ENCODE peak calls at places on chromosomes 11 and 22, in ten cellular contexts. T is GM23338, C is lower lobe of right lung, S is neuronal stem cell, F is HCT116, B is right lobe of liver, L is left ventricle myocardium inferior, D is OCI-LY7, X is SJSA1, Q is neural progenitor cell. J is an unnamed sample. For H3K4me1, the result is how much of the 10 kb centered on the place peaks cover.

GRCh38 chr11:45045692-45046471 is 95.2 kb upstream of the TP53I11 start:
- DNase-seq in T (no peak), C (peak), S (no peak), F (peak), B (peak), L (peak), D (no peak), X (no peak), Q (no peak), J (peak)

GRCh38 chr11:130548491-130548833 is 100.0 kb downstream of the ADAMTS15 start:
- DNase-seq in T (no peak), C (no peak), S (no peak), F (no peak), B (no peak), L (no peak), D (no peak), X (no peak), Q (no peak), J (no peak)

GRCh38 chr11:128714121-128714520 is 20.2 kb downstream of the FLI1 start:
- DNase-seq in T (no peak), C (no peak), S (no peak), F (no peak), B (no peak), L (no peak), D (no peak), X (no peak), Q (no peak), J (no peak)

GRCh38 chr11:70270877-70271634 is 566 bp downstream of the PPFIA1 start:
- DNase-seq in T (peak), C (peak), S (peak), F (no peak), B (peak), L (peak), D (peak), X (peak), Q (peak), J (peak)

GRCh38 chr11:15819679-15820286 is 536.6 kb downstream of the SOX6 start:
- DNase-seq in T (peak), C (peak), S (no peak), F (peak), B (peak), L (peak), D (peak), X (peak), Q (peak), J (peak)

GRCh38 chr11:16468735-16469446 is 112.5 kb upstream of the SOX6 start:
- DNase-seq in T (no peak), C (no peak), S (no peak), F (no peak), B (no peak), L (no peak), D (no peak), X (no peak), Q (no peak), J (no peak)

GRCh38 chr11:83102806-83103205 is 31.1 kb upstream of the RAB30 start:
- DNase-seq in T (no peak), C (no peak), S (no peak), F (no peak), B (no peak), L (no peak), D (no peak), X (no peak), Q (no peak), J (no peak)

GRCh38 chr11:62352355-62353336 is 15.4 kb downstream of the ASRGL1 start:
- DNase-seq in T (no peak), C (no peak), S (no peak), F (no peak), B (no peak), L (no peak), D (no peak), X (no peak), Q (no peak), J (no peak)

GRCh38 chr22:46594947-46595298 is 25.3 kb upstream of the GRAMD4 start:
- DNase-seq in T (no peak), C (no peak), S (no peak), F (no peak), B (peak), L (no peak), D (no peak), X (no peak), Q (peak), J (no peak)

GRCh38 chr11:113262594-113262993 is 51.8 kb upstream of the TTC12 start:
- DNase-seq in T (no peak), C (no peak), S (no peak), F (no peak), B (no peak), L (no peak), D (no peak), X (no peak), Q (no peak), J (no peak)

GRCh38 chr11:2542406-2542805 is 97.6 kb downstream of the KCNQ1 start:
- DNase-seq in T (no peak), C (no peak), S (no peak), F (no peak), B (peak), L (no peak), D (no peak), X (no peak), Q (no peak), J (no peak)

GRCh38 chr22:46401370-46401769 is 65.9 kb downstream of the TRMU start:
- DNase-seq in T (no peak), C (no peak), S (no peak), F (no peak), B (no peak), L (no peak), D (peak), X (no peak), Q (no peak), J (peak)

GRCh38 chr22:37240240-37240940 is 3.7 kb downstream of the RAC2 start:
- DNase-seq in T (no peak), C (peak), S (no peak), F (no peak), B (peak), L (no peak), D (no peak), X (no peak), Q (no peak), J (no peak)

GRCh38 chr22:37234736-37235711 is 9.0 kb downstream of the RAC2 start:
- DNase-seq in T (no peak), C (peak), S (no peak), F (no peak), B (peak), L (no peak), D (peak), X (no peak), Q (no peak), J (no peak)

GRCh38 chr22:37239336-37240239 is 4.5 kb downstream of the RAC2 start:
- DNase-seq in T (no peak), C (peak), S (no peak), F (no peak), B (no peak), L (no peak), D (no peak), X (no peak), Q (no peak), J (no peak)

GRCh38 chr22:37235897-37236607 is 8.0 kb downstream of the RAC2 start:
- DNase-seq in T (no peak), C (peak), S (no peak), F (no peak), B (peak), L (no peak), D (no peak), X (no peak), Q (no peak), J (no peak)

DNA sequence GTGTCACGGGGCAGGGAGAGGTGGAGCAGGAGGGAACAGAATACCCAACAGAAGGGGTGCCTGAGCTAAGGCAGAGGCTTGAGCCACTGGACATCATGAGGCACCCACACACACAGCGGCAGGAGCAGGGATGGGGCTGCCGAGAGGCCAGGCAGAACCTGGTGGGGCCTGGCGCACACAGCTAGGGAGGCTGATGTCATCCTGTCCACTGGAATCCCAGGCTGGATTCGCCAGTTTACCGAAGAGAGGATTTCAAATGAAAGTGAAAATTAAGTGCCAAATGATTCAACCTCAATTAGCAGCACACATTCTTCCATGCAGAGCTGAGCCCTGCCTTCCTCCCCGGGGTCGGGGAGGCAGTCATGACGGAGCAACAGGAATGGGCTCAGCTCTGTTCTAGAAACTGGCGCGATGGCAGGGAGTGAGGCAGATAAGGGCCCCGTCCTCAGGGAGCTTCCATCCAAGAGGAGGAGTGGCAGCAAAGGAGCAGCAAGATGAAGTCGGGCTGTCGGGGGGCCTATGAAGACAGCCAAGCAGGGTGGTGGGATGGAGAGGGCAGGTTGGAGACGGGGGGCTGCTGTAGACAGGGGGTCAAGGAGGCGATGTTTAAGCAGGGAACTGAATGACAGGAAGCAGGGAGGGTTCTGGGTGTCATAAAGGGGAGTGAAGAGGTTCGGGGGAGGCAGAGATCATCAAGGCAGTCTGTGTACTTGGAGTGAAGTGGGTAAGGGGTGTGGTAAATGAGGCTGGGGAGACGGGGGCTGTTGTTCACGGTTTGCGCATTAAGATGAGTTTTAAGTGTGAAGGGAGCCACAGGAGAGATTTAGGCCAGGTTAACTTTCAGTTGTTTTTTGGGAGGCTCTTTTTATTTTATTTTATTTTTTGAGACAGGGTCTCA is 6.4 kb downstream of the RAC2 start:
- DNase-seq in T (no peak), C (peak), S (no peak), F (no peak), B (peak), L (no peak), D (no peak), X (no peak), Q (no peak), J (no peak)
- H3K4me1 ChIP-seq in T (under half), C (under half), S (under half), F (under half), B (under half), L (under half), D (half or more), X (under half), Q (under half), J (under half)

DNA sequence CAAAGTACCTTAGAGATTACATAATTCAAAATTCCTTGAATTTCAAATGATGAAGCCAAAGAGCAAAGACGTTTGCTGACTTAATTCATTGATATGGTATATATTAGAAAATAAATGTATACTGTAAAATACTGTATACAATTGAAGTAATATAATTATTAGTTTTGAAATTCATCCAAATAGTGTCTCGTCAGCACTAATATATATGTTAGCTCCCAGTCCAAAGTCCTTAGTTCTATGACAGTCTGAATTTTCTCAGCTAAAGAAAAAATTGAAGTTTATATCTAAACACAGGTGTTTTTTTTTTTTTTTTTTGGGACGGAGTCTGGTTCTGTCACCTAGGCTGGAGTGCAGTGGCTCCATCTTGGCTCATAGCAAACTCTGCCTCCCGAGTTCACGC is 431.3 kb downstream of the CNTN5 start:
- DNase-seq in T (no peak), C (no peak), S (no peak), F (no peak), B (no peak), L (no peak), D (no peak), X (no peak), Q (no peak), J (no peak)
- H3K27ac ChIP-seq in T (no peak), C (no peak), S (no peak), F (no peak), B (no peak), L (no peak), D (no peak), X (no peak), Q (no peak), J (no peak)

GRCh38 chr22:41284465-41284864 is 1.5 kb downstream of the RANGAP1 start:
- DNase-seq in T (no peak), C (no peak), S (no peak), F (no peak), B (peak), L (no peak), D (no peak), X (no peak), Q (no peak), J (no peak)

GRCh38 chr22:41285441-41285819 is 557 bp downstream of the RANGAP1 start:
- DNase-seq in T (peak), C (peak), S (peak), F (peak), B (peak), L (peak), D (peak), X (peak), Q (peak), J (peak)

GRCh38 chr22:41286639-41287091 is 678 bp upstream of the RANGAP1 start:
- DNase-seq in T (no peak), C (no peak), S (no peak), F (no peak), B (peak), L (no peak), D (peak), X (no peak), Q (no peak), J (no peak)

GRCh38 chr22:41288245-41288946 is 2.4 kb upstream of the RANGAP1 start:
- DNase-seq in T (peak), C (no peak), S (no peak), F (peak), B (peak), L (no peak), D (no peak), X (peak), Q (no peak), J (no peak)

DNA sequence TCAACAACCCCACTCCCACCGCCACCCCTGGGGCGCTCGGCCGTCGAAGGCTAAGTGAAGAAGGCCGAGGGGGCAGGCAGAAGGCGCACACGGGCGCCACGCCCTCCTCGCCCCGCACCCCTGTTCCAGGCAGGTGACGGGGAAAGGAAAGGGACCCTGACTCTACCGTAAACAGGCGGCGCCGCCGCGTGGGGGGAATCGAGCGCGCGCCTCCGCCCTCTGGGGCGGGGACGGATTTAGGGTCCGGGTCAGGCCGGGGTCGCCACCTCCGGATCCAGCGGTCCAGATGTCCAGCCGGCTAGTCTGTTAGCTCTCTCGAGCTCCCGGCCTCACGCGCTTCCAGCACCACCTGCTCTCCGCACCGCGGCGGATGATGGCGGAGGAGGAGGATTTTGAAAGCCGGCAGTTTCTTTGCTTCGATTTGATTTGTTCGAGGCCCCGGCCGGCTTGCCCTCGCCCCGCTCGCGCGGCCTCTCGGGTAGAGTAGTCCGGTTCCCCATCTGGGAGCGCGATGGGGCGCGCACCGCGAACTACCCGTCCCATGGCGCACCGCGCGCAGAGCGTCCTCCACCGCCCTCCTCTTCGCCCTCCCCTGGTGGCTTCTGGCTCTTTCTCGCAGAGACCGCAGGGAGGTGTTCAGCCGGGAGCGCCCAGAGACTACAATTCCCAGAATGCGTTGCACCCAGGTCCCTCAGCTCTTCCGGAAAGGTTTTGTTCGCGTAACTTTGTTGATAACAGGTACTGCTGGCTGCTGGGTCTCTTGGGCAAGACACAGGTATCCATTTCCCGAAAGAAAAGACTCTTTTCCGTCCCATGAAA is at the start of gene RANGAP1:
- DNase-seq in T (peak), C (peak), S (peak), F (peak), B (peak), L (peak), D (peak), X (peak), Q (peak), J (peak)
- H3K4me1 ChIP-seq in T (under half), C (under half), S (under half), F (half or more), B (under half), L (under half), D (under half), X (half or more), Q (under half), J (under half)

DNA sequence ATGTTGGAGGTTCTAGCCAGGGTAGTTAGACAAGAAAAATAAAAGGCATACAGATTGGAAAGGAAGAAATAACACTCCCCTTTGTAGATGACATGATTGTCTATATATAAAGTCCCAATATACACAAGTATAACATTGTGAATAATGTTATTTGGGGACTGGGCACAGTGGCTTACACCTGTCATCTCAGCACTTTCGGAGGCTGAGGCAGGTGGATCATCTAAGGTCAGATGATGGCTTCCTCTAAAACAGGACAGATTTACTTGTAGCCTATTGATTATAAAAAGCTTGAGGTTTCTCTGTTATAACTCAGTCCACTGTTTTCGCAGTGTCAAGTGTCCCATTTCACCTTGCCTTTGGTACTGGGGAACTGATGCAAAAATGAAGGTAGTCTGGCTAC is 19.6 kb downstream of the ATM start:
- DNase-seq in T (no peak), C (no peak), S (no peak), F (no peak), B (no peak), L (no peak), D (no peak), X (no peak), Q (no peak), J (no peak)
- H3K27ac ChIP-seq in T (no peak), C (no peak), S (no peak), F (no peak), B (no peak), L (no peak), D (no peak), X (no peak), Q (no peak), J (no peak)

DNA sequence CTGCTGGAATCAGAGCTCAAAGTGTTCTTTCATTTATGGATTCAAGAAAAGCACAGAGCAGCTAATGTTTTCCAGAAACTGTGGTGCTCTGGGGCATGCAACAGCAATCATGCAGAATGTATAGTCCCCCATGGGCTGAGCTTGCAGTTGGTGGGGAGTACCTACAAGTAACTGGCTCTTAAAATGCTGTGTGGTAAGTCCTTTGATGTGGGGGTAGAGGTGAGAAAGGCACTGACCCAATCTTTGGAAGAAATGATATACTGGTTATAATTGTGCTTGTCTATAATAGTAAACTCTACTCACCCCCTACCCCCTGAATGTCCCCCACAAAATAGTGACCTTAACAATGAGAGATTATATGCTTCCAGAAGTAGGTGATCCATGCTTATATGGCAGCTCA is 29.1 kb upstream of the CD44 start:
- DNase-seq in T (no peak), C (no peak), S (no peak), F (no peak), B (no peak), L (no peak), D (no peak), X (no peak), Q (no peak), J (no peak)
- H3K4me1 ChIP-seq in T (under half), C (under half), S (under half), F (under half), B (under half), L (under half), D (half or more), X (under half), Q (under half), J (under half)

GRCh38 chr22:17475318-17476212 is 87.7 kb upstream of the SLC25A18 start:
- DNase-seq in T (peak), C (no peak), S (peak), F (no peak), B (no peak), L (no peak), D (peak), X (no peak), Q (peak), J (no peak)

GRCh38 chr22:17470880-17471500 is 92.3 kb upstream of the SLC25A18 start:
- DNase-seq in T (no peak), C (no peak), S (no peak), F (no peak), B (no peak), L (no peak), D (no peak), X (no peak), Q (no peak), J (no peak)

GRCh38 chr22:17476838-17477237 is 86.5 kb upstream of the SLC25A18 start:
- DNase-seq in T (peak), C (no peak), S (no peak), F (no peak), B (no peak), L (no peak), D (no peak), X (no peak), Q (no peak), J (no peak)

GRCh38 chr22:17472886-17473285 is 90.4 kb upstream of the SLC25A18 start:
- DNase-seq in T (no peak), C (no peak), S (peak), F (no peak), B (no peak), L (no peak), D (no peak), X (no peak), Q (peak), J (no peak)

GRCh38 chr22:17471901-17472566 is 91.3 kb upstream of the SLC25A18 start:
- DNase-seq in T (peak), C (no peak), S (peak), F (no peak), B (no peak), L (peak), D (no peak), X (no peak), Q (peak), J (no peak)
- H3K27ac ChIP-seq in T (peak), C (no peak), S (peak), F (no peak), B (no peak), L (peak), D (no peak), X (no peak), Q (peak), J (no peak)

GRCh38 chr22:35598396-35598710 is 18.8 kb downstream of the MB start:
- DNase-seq in T (no peak), C (no peak), S (no peak), F (no peak), B (no peak), L (no peak), D (no peak), X (no peak), Q (no peak), J (no peak)
- H3K4me1 ChIP-seq in T (under half), C (under half), S (under half), F (under half), B (under half), L (half or more), D (under half), X (under half), Q (under half), J (under half)